ENCODE peak calls at places on chromosomes 13 and 19, in five cellular contexts. M is H1, O is HL-60, L is breast epithelium, Z is pancreas. T is an unnamed sample.

GRCh38 chr19:23787106-23787505 is 28.4 kb upstream of the ZNF681 start:
- DNase-seq in O (no peak), M (no peak), Z (no peak), L (no peak), T (no peak)

GRCh38 chr13:62847520-62847919 is 1431.9 kb upstream of the PCDH20 start:
- DNase-seq in Z (no peak), L (no peak), M (no peak), O (no peak), T (no peak)

GRCh38 chr13:78185700-78186099 is 267.1 kb upstream of the EDNRB start:
- DNase-seq in Z (no peak), M (no peak), L (no peak), O (no peak), T (no peak)

GRCh38 chr13:105991131-105991530 is 544.3 kb downstream of the EFNB2 start:
- DNase-seq in Z (no peak), L (no peak), O (no peak), M (no peak), T (no peak)

GRCh38 chr13:79973533-79973963 is 367.4 kb downstream of the SPRY2 start:
- DNase-seq in O (no peak), L (no peak), Z (no peak), M (no peak), T (peak)

GRCh38 chr19:58079792-58080191 is 18.2 kb downstream of the ZSCAN18 start:
- DNase-seq in O (no peak), Z (no peak), M (no peak), L (no peak), T (no peak)

GRCh38 chr13:21777813-21778212 is 106.9 kb downstream of the FGF9 start:
- DNase-seq in M (no peak), L (no peak), Z (no peak), O (no peak), T (no peak)

GRCh38 chr13:99900960-99901359 is 70.6 kb downstream of the ZIC5 start:
- DNase-seq in L (no peak), Z (no peak), O (no peak), M (no peak), T (no peak)

GRCh38 chr13:51818771-51819511 is 15.0 kb upstream of the DHRS12 start:
- DNase-seq in M (no peak), Z (no peak), O (no peak), L (no peak), T (no peak)

GRCh38 chr19:9498183-9498902 is at the start of gene ZNF560:
- DNase-seq in Z (no peak), L (no peak), M (peak), O (no peak), T (no peak)

GRCh38 chr19:55257461-55258411 is 1.1 kb downstream of the PPP6R1 start:
- DNase-seq in M (peak), L (no peak), Z (no peak), O (no peak), T (no peak)

GRCh38 chr19:49151339-49152217 is 3.6 kb downstream of the HRC start:
- DNase-seq in M (peak), O (no peak), Z (peak), L (peak), T (peak)

GRCh38 chr13:29081697-29082440 is 261.7 kb downstream of the MTUS2 start:
- DNase-seq in M (no peak), Z (no peak), O (no peak), L (no peak), T (no peak)

GRCh38 chr13:84192125-84192524 is 309.9 kb upstream of the SLITRK1 start:
- DNase-seq in O (no peak), Z (no peak), M (no peak), L (no peak), T (no peak)

GRCh38 chr13:47463726-47464125 is 537.3 kb downstream of the SUCLA2 start:
- DNase-seq in Z (no peak), L (no peak), M (no peak), O (no peak), T (no peak)

GRCh38 chr19:14536926-14537692 is 7.7 kb downstream of the TECR start:
- DNase-seq in Z (peak), L (peak), O (no peak), M (peak), T (peak)

GRCh38 chr13:20702530-20702929 is 969 bp upstream of the IL17D start:
- DNase-seq in O (no peak), M (no peak), L (no peak), Z (no peak), T (no peak)

GRCh38 chr13:44283598-44283997 is 90.0 kb upstream of the SERP2 start:
- DNase-seq in Z (no peak), O (no peak), L (no peak), M (no peak), T (no peak)

GRCh38 chr19:28039677-28040381 is 1173.1 kb downstream of the UQCRFS1 start:
- DNase-seq in M (no peak), O (no peak), L (no peak), Z (no peak), T (no peak)

GRCh38 chr19:55447421-55448174 is 4.5 kb upstream of the SHISA7 start:
- DNase-seq in Z (no peak), L (no peak), O (no peak), M (no peak), T (no peak)

GRCh38 chr13:33659894-33660293 is 158.1 kb upstream of the RFC3 start:
- DNase-seq in M (no peak), O (no peak), L (no peak), Z (no peak), T (no peak)

GRCh38 chr19:42433503-42434260 is 6.5 kb upstream of the LIPE start:
- DNase-seq in Z (peak), O (no peak), M (peak), L (peak), T (peak)

GRCh38 chr19:29671393-29672076 is 6.3 kb downstream of the PLEKHF1 start:
- DNase-seq in M (no peak), O (peak), Z (no peak), L (peak), T (peak)

GRCh38 chr13:110714798-110715394 is 1.4 kb downstream of the ING1 start:
- DNase-seq in Z (peak), L (peak), M (peak), O (no peak), T (peak)

GRCh38 chr13:50645092-50645491 is 198.4 kb downstream of the DLEU7 start:
- DNase-seq in L (no peak), Z (no peak), M (no peak), O (no peak), T (no peak)

GRCh38 chr13:37476874-37477273 is 121.7 kb downstream of the POSTN start:
- DNase-seq in O (no peak), L (no peak), M (no peak), Z (no peak), T (no peak)

GRCh38 chr19:46210634-46211033 is 18.9 kb upstream of the IGFL1 start:
- DNase-seq in M (no peak), O (no peak), L (no peak), Z (no peak), T (no peak)

GRCh38 chr19:39686739-39687138 is 17.5 kb upstream of the LGALS14 start:
- DNase-seq in L (no peak), M (peak), Z (no peak), O (no peak), T (no peak)

GRCh38 chr19:9052894-9053293 is 34.0 kb upstream of the OR1M1 start:
- DNase-seq in O (no peak), Z (no peak), L (no peak), M (no peak), T (no peak)

GRCh38 chr19:41699231-41699967 is 9.0 kb upstream of the CEACAM5 start:
- DNase-seq in Z (peak), M (no peak), O (no peak), L (no peak), T (no peak)

GRCh38 chr13:48412881-48413351 is at the start of gene LPAR6:
- DNase-seq in M (no peak), O (no peak), L (no peak), Z (no peak), T (peak)

GRCh38 chr13:59261928-59262488 is 901.7 kb downstream of the DIAPH3 start:
- DNase-seq in L (no peak), Z (no peak), O (no peak), M (peak), T (no peak)

GRCh38 chr13:19606152-19606551 is 27.3 kb upstream of the MPHOSPH8 start:
- DNase-seq in O (no peak), M (no peak), L (no peak), Z (no peak), T (no peak)

GRCh38 chr13:19604306-19604705 is 29.2 kb upstream of the MPHOSPH8 start:
- DNase-seq in O (no peak), L (no peak), M (no peak), Z (no peak), T (no peak)

GRCh38 chr13:19597523-19597922 is 35.9 kb upstream of the MPHOSPH8 start:
- DNase-seq in Z (no peak), O (no peak), L (no peak), M (no peak), T (no peak)

GRCh38 chr13:19605161-19605955 is 28.1 kb upstream of the MPHOSPH8 start:
- DNase-seq in Z (no peak), M (no peak), L (no peak), O (no peak), T (no peak)

DNA sequence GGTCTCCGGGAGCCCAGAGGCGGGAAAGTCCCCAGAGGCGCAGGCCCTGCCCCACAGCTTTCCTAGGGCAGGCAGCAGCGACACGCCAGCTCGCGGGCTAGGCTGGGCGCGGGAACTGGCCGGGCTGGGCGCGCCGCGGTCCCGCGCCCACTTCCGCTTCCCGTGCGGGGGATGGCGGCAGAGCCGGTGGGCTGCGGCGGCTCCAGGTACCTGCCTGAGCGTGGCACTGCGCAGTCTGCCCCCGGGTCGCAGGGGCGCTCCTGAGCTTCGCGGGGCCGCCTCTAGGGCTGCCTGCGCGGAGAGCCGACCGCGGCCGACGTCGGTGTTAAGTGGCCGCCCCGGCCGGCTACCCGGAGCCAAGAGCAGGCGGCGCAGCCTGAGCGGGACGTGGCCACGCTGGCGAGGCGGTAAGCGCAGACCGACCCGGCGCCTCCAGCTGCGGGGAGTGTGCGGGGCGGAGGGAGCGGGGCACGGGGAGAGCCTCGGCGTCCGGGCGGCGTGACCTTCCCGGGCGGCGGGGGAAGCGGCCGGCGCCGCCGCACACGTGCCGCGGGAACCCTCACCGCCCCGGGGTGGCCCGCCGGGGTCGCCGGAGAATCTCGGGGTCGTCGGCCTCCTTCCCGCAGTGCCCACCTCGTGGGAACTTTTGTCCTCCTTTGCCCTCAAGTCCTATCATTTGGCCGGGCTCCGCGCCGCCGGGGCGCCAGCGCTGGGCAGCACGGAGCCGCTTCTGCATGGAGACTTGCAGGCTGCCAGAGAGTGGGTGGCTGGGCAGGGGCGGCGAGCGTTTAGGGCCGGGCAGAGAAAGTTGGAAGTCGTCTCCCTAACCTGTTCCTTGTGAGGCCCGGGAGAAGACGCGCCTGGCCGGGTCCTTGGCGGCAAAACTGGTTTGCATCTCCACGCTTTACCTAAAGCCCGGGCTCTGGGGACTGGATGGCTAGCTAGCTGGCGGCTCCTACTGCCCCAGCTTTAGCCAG is 31.4 kb upstream of the MPHOSPH8 start:
- DNase-seq in O (peak), M (peak), L (no peak), Z (peak), T (peak)
- TF ChIP-seq CTCF in O (no peak), M (peak), L (no peak), Z (peak), T (peak)

GRCh38 chr13:94173312-94173854 is 306.1 kb downstream of the DCT start:
- DNase-seq in M (no peak), Z (no peak), O (no peak), L (no peak), T (no peak)
- H3K4me3 ChIP-seq in M (no peak), Z (no peak), O (no peak), L (no peak), T (no peak)

GRCh38 chr19:53912653-53913052 is 3.6 kb downstream of the CACNG7 start:
- DNase-seq in L (no peak), O (no peak), Z (no peak), M (peak), T (no peak)
- TF ChIP-seq CTCF in L (no peak), O (no peak), Z (no peak), M (peak), T (no peak)

DNA sequence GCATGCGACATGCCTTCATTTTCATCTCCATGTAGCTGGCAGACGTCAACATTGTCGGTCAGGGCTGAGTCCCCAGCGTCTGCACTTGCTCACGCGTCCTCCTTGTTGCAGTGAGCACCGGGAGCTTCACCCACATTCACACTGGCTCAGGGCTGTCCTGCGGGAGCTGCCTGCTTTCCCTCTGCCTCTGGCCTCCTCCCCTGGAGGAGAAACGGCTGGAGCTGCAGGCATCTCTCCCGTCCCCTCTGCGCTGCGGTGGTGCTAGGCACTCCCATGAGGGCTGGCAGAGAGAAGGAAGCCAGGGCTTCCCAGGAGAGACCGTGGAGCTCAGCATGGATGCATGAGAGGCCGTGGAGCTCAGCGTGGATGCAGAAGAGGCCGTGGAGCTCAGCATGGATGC is 18.4 kb upstream of the TMEM255B start:
- DNase-seq in L (no peak), M (no peak), Z (peak), O (no peak), T (no peak)
- H3K4me3 ChIP-seq in L (no peak), M (no peak), Z (no peak), O (no peak), T (no peak)

GRCh38 chr13:28012896-28013295 is 24.4 kb upstream of the URAD start:
- DNase-seq in O (no peak), M (no peak), Z (no peak), L (no peak), T (no peak)
- TF ChIP-seq CTCF in O (no peak), M (no peak), Z (no peak), L (no peak), T (no peak)

T was measured in heart right ventricle.